ENCODE peak calls at places on chromosomes 4 and X, in eight cellular contexts. G, T, Y, M, F, U, J and S are unnamed samples.
A peak's percentile ranks its signal among the peaks of the same experiment; 100 is the strongest.

GRCh38 chr4:88352062-88352461 is 26.6 kb upstream of the HERC6 start:
- DNase-seq in U (no peak), F (peak; percentile 48), G (peak; percentile 82), J (no peak), Y (no peak), M (no peak), T (no peak), S (no peak)

GRCh38 chr4:93764647-93765246 is 63.8 kb upstream of the ATOH1 start:
- DNase-seq in F (peak; percentile 26), Y (no peak), M (peak; percentile 36), T (no peak), J (peak; percentile 51), U (no peak), G (peak; percentile 36), S (peak; percentile 61)

GRCh38 chr4:74157116-74157742 is 689 bp upstream of the MTHFD2L start:
- DNase-seq in M (no peak), J (no peak), Y (no peak), G (peak; percentile 59), T (no peak), F (no peak), U (no peak), S (no peak)

GRCh38 chr4:67568820-67569219 is 10.3 kb downstream of the STAP1 start:
- DNase-seq in J (no peak), U (no peak), F (peak; percentile 49), T (no peak), Y (no peak), G (no peak), M (no peak), S (no peak)

GRCh38 chrX:68699960-68700746 is 52.7 kb downstream of the STARD8 start:
- DNase-seq in G (peak; percentile 75), T (no peak), M (no peak), Y (no peak), F (peak; percentile 37), J (no peak), U (no peak), S (no peak)

GRCh38 chrX:129233791-129234190 is 289.5 kb downstream of the SMARCA1 start:
- DNase-seq in F (no peak), T (no peak), Y (no peak), M (no peak), G (no peak), J (no peak), U (no peak), S (no peak)

GRCh38 chr4:73230865-73231517 is 27.6 kb downstream of the ANKRD17 start:
- DNase-seq in F (no peak), M (no peak), U (no peak), J (no peak), G (no peak), Y (no peak), T (no peak), S (no peak)

GRCh38 chrX:427812-428725 is 41.4 kb upstream of the PPP2R3B start:
- DNase-seq in T (peak; percentile 28), Y (no peak), M (no peak), G (peak; percentile 78), J (no peak), F (no peak), U (peak; percentile 88), S (no peak)

GRCh38 chr4:72568959-72569718 is at the start of gene ADAMTS3:
- DNase-seq in J (peak; percentile 48), G (peak; percentile 58), Y (no peak), T (peak; percentile 12), F (peak; percentile 49), M (peak; percentile 54), U (peak; percentile 94), S (peak; percentile 26)

GRCh38 chr4:34720563-34720962 is 1523.8 kb downstream of the ARAP2 start:
- DNase-seq in G (peak; percentile 36), M (peak; percentile 7), Y (no peak), J (no peak), T (no peak), U (no peak), F (peak; percentile 8), S (peak; percentile 3)

GRCh38 chr4:147944670-147945260 is 212.9 kb downstream of the ARHGAP10 start:
- DNase-seq in J (no peak), U (no peak), M (no peak), F (no peak), T (no peak), Y (no peak), G (no peak), S (no peak)

GRCh38 chr4:83115000-83115399 is 471 bp upstream of the PLAC8 start:
- DNase-seq in M (no peak), T (no peak), J (no peak), G (peak; percentile 74), Y (no peak), F (peak; percentile 54), U (no peak), S (no peak)

GRCh38 chr4:157818946-157819692 is 353.7 kb downstream of the GASK1B start:
- DNase-seq in J (no peak), G (no peak), T (no peak), F (no peak), Y (no peak), M (no peak), U (no peak), S (no peak)

GRCh38 chr4:16294455-16294854 is 68.2 kb upstream of the TAPT1 start:
- DNase-seq in M (no peak), T (no peak), J (no peak), F (peak; percentile 2), U (no peak), Y (no peak), G (peak; percentile 53), S (no peak)

GRCh38 chrX:31154941-31155340 is 83.1 kb upstream of the FTHL17 start:
- DNase-seq in J (no peak), U (no peak), G (no peak), Y (no peak), F (no peak), T (no peak), M (no peak), S (no peak)

GRCh38 chr4:85677286-85677685 is 202.3 kb downstream of the ARHGAP24 start:
- DNase-seq in T (no peak), M (no peak), U (no peak), F (no peak), J (no peak), Y (no peak), G (peak; percentile 27), S (no peak)

GRCh38 chr4:7646384-7647061 is 211.8 kb upstream of the PSAPL1 start:
- DNase-seq in G (peak; percentile 35), M (no peak), U (no peak), J (no peak), T (no peak), Y (no peak), F (no peak), S (no peak)

GRCh38 chr4:94763500-94763899 is 5.7 kb downstream of the BMPR1B start:
- DNase-seq in T (no peak), F (no peak), M (no peak), Y (no peak), G (no peak), J (no peak), U (no peak), S (no peak)

GRCh38 chr4:166422475-166422874 is 549.4 kb downstream of the TLL1 start:
- DNase-seq in F (peak; percentile 72), M (no peak), G (peak; percentile 86), J (no peak), T (no peak), U (no peak), Y (no peak), S (no peak)

GRCh38 chrX:54891573-54891972 is 29.1 kb upstream of the TRO start:
- DNase-seq in M (peak; percentile 1), F (peak; percentile 37), J (peak; percentile 62), T (peak; percentile 18), G (peak; percentile 47), Y (no peak), U (peak; percentile 60), S (peak; percentile 23)

GRCh38 chr4:113635739-113636437 is 125.7 kb downstream of the CAMK2D start:
- DNase-seq in T (no peak), M (no peak), F (no peak), J (no peak), U (no peak), G (peak; percentile 85), Y (no peak), S (no peak)

GRCh38 chr4:74203467-74203866 is 45.5 kb downstream of the MTHFD2L start:
- DNase-seq in T (no peak), M (no peak), U (no peak), Y (no peak), G (no peak), F (no peak), J (no peak), S (no peak)

GRCh38 chrX:53824686-53825085 is 138.2 kb upstream of the HUWE1 start:
- DNase-seq in M (no peak), Y (no peak), J (no peak), T (no peak), U (no peak), G (no peak), F (no peak), S (no peak)

GRCh38 chr4:80213117-80213815 is 16.0 kb downstream of the PRDM8 start:
- DNase-seq in J (no peak), T (no peak), G (peak; percentile 76), F (peak; percentile 89), Y (no peak), U (no peak), M (no peak), S (no peak)

GRCh38 chr4:154354883-154355282 is 136.7 kb downstream of the DCHS2 start:
- DNase-seq in J (no peak), M (no peak), G (no peak), Y (no peak), T (no peak), U (no peak), F (no peak), S (no peak)

GRCh38 chr4:5459236-5459635 is 249.1 kb downstream of the EVC2 start:
- DNase-seq in G (no peak), U (no peak), F (no peak), Y (no peak), M (no peak), J (peak; percentile 32), T (no peak), S (no peak)